ENCODE peak calls at places on chromosomes 12 and 14, in nine cellular contexts. J is epithelial cell of proximal tubule; G is NCI-H510A; X is mammary epithelial cell; K is NCI-H69; V is left cardiac atrium; O is tibial nerve; T is CD4-positive, alpha-beta T cell; M is NCI-H2171. W is an unnamed sample.

GRCh38 chr14:64760146-64760755 is 56.0 kb downstream of the PLEKHG3 start:
- DNase-seq in T (peak), V (peak), X (peak), J (no peak), G (no peak), M (no peak), O (no peak), K (peak), W (no peak)

GRCh38 chr14:99589651-99590530 is 14.1 kb downstream of the CCDC85C start:
- DNase-seq in K (no peak), X (no peak), G (no peak), V (no peak), O (no peak), M (no peak), T (no peak), J (no peak), W (no peak)

GRCh38 chr12:50934371-50934851 is 17.9 kb upstream of the HIGD1C start:
- DNase-seq in V (no peak), O (no peak), T (no peak), K (no peak), G (no peak), M (no peak), X (no peak), J (no peak), W (no peak)

GRCh38 chr12:54475542-54475941 is 2.1 kb upstream of the GTSF1 start:
- DNase-seq in K (no peak), T (no peak), O (no peak), J (peak), V (no peak), G (no peak), M (no peak), X (peak), W (no peak)

GRCh38 chr12:43863770-43864366 is 28.0 kb downstream of the TMEM117 start:
- DNase-seq in G (no peak), T (no peak), X (no peak), V (no peak), O (no peak), K (no peak), M (no peak), J (no peak), W (no peak)

GRCh38 chr12:1277905-1278304 is 286.9 kb downstream of the ERC1 start:
- DNase-seq in X (no peak), K (no peak), G (no peak), V (no peak), T (no peak), J (no peak), O (no peak), M (peak), W (no peak)

GRCh38 chr14:50806241-50806933 is 24.6 kb downstream of the NIN start:
- DNase-seq in T (no peak), J (no peak), X (no peak), G (no peak), V (no peak), O (no peak), K (peak), M (no peak), W (no peak)

GRCh38 chr14:81206115-81206514 is 14.6 kb downstream of the GTF2A1 start:
- DNase-seq in V (no peak), T (no peak), G (no peak), J (no peak), X (no peak), O (no peak), K (no peak), M (no peak), W (no peak)

GRCh38 chr12:117188121-117188665 is 2.1 kb downstream of the FBXO21 start:
- DNase-seq in K (no peak), O (no peak), V (no peak), G (no peak), J (no peak), T (no peak), M (no peak), X (no peak), W (no peak)

GRCh38 chr12:132327351-132328171 is 1.8 kb downstream of the GALNT9 start:
- DNase-seq in M (no peak), O (no peak), V (peak), T (no peak), X (peak), K (no peak), G (no peak), J (peak), W (no peak)

GRCh38 chr14:97878727-97879126 is 1081.5 kb downstream of the VRK1 start:
- DNase-seq in K (no peak), M (no peak), T (peak), O (no peak), G (no peak), J (no peak), V (peak), X (no peak), W (no peak)

GRCh38 chr14:95432152-95433093 is 84.0 kb downstream of the SYNE3 start:
- DNase-seq in J (no peak), X (peak), V (peak), K (peak), T (no peak), O (peak), G (peak), M (peak), W (no peak)

GRCh38 chr12:72876092-72876491 is 603.9 kb downstream of the TRHDE start:
- DNase-seq in X (no peak), V (no peak), J (no peak), O (no peak), T (no peak), K (no peak), G (no peak), M (no peak), W (no peak)

GRCh38 chr12:105445261-105446015 is 114.9 kb downstream of the C12orf75 start:
- DNase-seq in O (no peak), K (no peak), M (no peak), G (no peak), T (no peak), J (peak), V (no peak), X (peak), W (no peak)

GRCh38 chr12:6688543-6688999 is 604 bp downstream of the ZNF384 start:
- DNase-seq in J (no peak), V (peak), K (peak), M (no peak), X (no peak), G (no peak), T (peak), O (no peak), W (peak)

GRCh38 chr14:91484186-91484585 is 25.9 kb downstream of the PPP4R3A start:
- DNase-seq in X (no peak), O (no peak), T (no peak), J (no peak), G (no peak), M (no peak), V (no peak), K (no peak), W (no peak)

GRCh38 chr12:117854339-117855012 is 114.3 kb downstream of the KSR2 start:
- DNase-seq in K (peak), J (no peak), M (peak), G (no peak), T (no peak), O (no peak), X (peak), V (no peak), W (no peak)

GRCh38 chr12:51953011-51953568 is 1.6 kb downstream of the ACVR1B start:
- DNase-seq in X (no peak), V (no peak), O (no peak), G (no peak), K (peak), M (no peak), T (no peak), J (no peak), W (no peak)

GRCh38 chr12:105957058-105957457 is 181.7 kb downstream of the NUAK1 start:
- DNase-seq in G (no peak), T (no peak), K (no peak), X (no peak), O (no peak), V (no peak), J (no peak), M (no peak), W (no peak)

GRCh38 chr14:67166450-67166853 is 22.8 kb upstream of the GARIN2 start:
- DNase-seq in V (no peak), J (no peak), G (no peak), T (no peak), M (peak), X (peak), K (peak), O (no peak), W (no peak)

GRCh38 chr14:20799444-20799843 is 3.2 kb downstream of the RNASE1 start:
- DNase-seq in K (no peak), J (no peak), V (no peak), X (no peak), M (no peak), G (no peak), T (no peak), O (no peak), W (no peak)

GRCh38 chr14:50060871-50061663 is 55.3 kb downstream of the VCPKMT start:
- DNase-seq in G (no peak), T (no peak), O (no peak), X (peak), V (peak), M (peak), K (peak), J (peak), W (no peak)

GRCh38 chr12:96364092-96364700 is 36.0 kb downstream of the CDK17 start:
- DNase-seq in G (no peak), K (peak), M (no peak), T (no peak), O (no peak), V (no peak), X (no peak), J (no peak), W (no peak)

GRCh38 chr12:51393676-51394545 is 2.7 kb upstream of the GALNT6 start:
- DNase-seq in T (peak), K (no peak), O (no peak), X (peak), M (no peak), G (no peak), V (no peak), J (peak), W (no peak)

GRCh38 chr12:131894981-131895639 is 688 bp downstream of the ULK1 start:
- DNase-seq in J (no peak), T (no peak), K (peak), G (no peak), V (peak), X (no peak), O (no peak), M (no peak), W (no peak)

GRCh38 chr14:61254803-61255526 is 26.2 kb downstream of the TMEM30B start:
- DNase-seq in O (no peak), T (no peak), V (no peak), X (no peak), G (no peak), J (no peak), K (peak), M (no peak), W (no peak)

W was measured in NCI-H446 treated with DMSO at 0.1 percent for 48 hours.